ENCODE peak calls at places on chromosome 14, in six cellular contexts. Q is PC-3, H is body of pancreas, V is H1, X is mesothelial cell of epicardium, P is testis. Y is an unnamed sample.
A peak's percentile ranks its signal among the peaks of the same experiment; 100 is the strongest.

GRCh38 chr14:95361373-95362179 is 41.9 kb upstream of the CLMN start:
- DNase-seq in Q (peak; percentile 58), H (peak; percentile 67), V (peak; percentile 72), X (no peak), P (peak; percentile 73), Y (peak; percentile 29)

GRCh38 chr14:65069874-65070709 is 32.2 kb downstream of the MAX start:
- DNase-seq in Q (peak; percentile 64), H (peak; percentile 87), V (no peak), X (no peak), P (no peak), Y (peak; percentile 83)

GRCh38 chr14:57362356-57362755 is 28.0 kb upstream of the NAA30 start:
- DNase-seq in Q (peak; percentile 45), H (no peak), V (no peak), X (no peak), P (no peak), Y (no peak)

GRCh38 chr14:96263347-96264199 is 7.6 kb downstream of the BDKRB1 start:
- DNase-seq in Q (no peak), H (no peak), V (no peak), X (no peak), P (no peak), Y (no peak)

GRCh38 chr14:85090681-85091080 is 439.3 kb upstream of the FLRT2 start:
- DNase-seq in Q (no peak), H (no peak), V (no peak), X (no peak), P (no peak), Y (no peak)

GRCh38 chr14:55441286-55441685 is 870 bp upstream of the TBPL2 start:
- DNase-seq in Q (peak; percentile 61), H (no peak), V (no peak), X (no peak), P (no peak), Y (no peak)

GRCh38 chr14:98173291-98173690 is 1098.7 kb downstream of the BCL11B start:
- DNase-seq in Q (no peak), H (no peak), V (no peak), X (no peak), P (no peak), Y (no peak)

GRCh38 chr14:73283592-73284379 is 46.5 kb downstream of the PAPLN start:
- DNase-seq in Q (peak; percentile 75), H (no peak), V (peak; percentile 44), X (no peak), P (no peak), Y (no peak)

GRCh38 chr14:32594766-32595165 is 265.7 kb downstream of the AKAP6 start:
- DNase-seq in Q (peak; percentile 40), H (no peak), V (no peak), X (no peak), P (no peak), Y (no peak)

GRCh38 chr14:24317141-24317927 is 6.0 kb downstream of the LTB4R start:
- DNase-seq in Q (peak; percentile 70), H (no peak), V (no peak), X (no peak), P (no peak), Y (no peak)

GRCh38 chr14:77812028-77812427 is 12.1 kb downstream of the ADCK1 start:
- DNase-seq in Q (no peak), H (no peak), V (no peak), X (no peak), P (no peak), Y (no peak)

GRCh38 chr14:33791971-33792370 is 158.9 kb downstream of the EGLN3 start:
- DNase-seq in Q (no peak), H (no peak), V (no peak), X (no peak), P (no peak), Y (no peak)

GRCh38 chr14:24395609-24396580 is 2.9 kb upstream of the NYNRIN start:
- DNase-seq in Q (no peak), H (no peak), V (no peak), X (no peak), P (no peak), Y (no peak)

GRCh38 chr14:76294876-76295275 is 81.1 kb upstream of the ESRRB start:
- DNase-seq in Q (no peak), H (no peak), V (no peak), X (no peak), P (no peak), Y (no peak)

GRCh38 chr14:28102814-28103213 is 663.8 kb upstream of the FOXG1 start:
- DNase-seq in Q (peak; percentile 69), H (no peak), V (no peak), X (no peak), P (no peak), Y (no peak)

GRCh38 chr14:74682169-74682952 is 30.5 kb downstream of the AREL1 start:
- DNase-seq in Q (no peak), H (no peak), V (no peak), X (no peak), P (no peak), Y (no peak)
- TF ChIP-seq CTCF in Q (no peak), H (no peak), V (no peak), X (no peak), P (no peak), Y (no peak)

GRCh38 chr14:74573421-74574091 is 38.5 kb downstream of the LTBP2 start:
- DNase-seq in Q (peak; percentile 45), H (no peak), V (no peak), X (no peak), P (no peak), Y (peak; percentile 60)
- TF ChIP-seq CTCF in Q (peak; percentile 43), H (no peak), V (peak; percentile 65), X (no peak), P (no peak), Y (peak; percentile 34)

DNA sequence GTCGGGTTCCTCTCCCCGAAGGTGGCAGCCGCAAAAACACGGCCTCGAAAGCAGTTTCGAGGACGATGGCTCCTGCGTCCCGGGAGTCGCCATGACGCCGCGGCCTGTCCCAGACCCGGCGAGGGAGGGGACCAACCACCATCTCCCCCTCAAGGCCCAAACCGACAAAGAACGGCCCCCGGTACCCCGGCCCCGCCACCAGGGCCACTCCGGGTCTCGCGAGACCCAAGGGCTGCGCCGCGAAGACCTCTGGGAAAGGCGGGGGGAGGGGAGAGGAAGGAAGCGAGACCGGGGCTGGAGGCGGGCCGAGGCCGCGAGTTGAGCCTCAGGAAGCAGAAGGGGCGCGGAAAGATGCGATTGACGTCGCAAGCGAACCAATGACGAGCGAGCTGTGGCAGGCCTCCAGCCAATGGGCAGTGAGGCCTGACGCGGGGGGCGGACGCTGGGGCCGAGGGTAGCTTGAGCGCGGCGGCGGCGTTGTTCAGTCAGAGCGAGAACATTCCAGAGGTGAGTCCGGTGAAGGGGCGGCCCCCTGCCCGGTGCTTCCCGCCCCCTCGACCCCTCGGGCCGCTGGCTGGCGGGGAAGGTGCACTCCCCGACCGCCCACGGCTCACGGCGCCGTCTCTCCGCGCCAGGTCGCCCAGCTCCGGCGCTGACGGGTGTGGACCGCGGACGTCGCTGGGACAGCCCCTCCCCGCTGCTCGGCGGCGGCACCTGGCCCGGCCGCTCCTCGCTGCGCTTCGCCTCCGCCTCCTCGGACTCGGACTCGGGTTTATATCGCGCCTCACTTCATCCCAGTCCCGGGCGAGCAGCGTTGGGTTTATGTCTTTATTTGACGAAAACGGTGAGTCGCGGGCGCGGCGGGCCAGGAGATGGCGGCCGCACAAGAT is at the start of gene EIF5:
- DNase-seq in Q (peak; percentile 98), H (peak; percentile 100), V (peak; percentile 95), X (peak; percentile 99), P (peak; percentile 99), Y (peak; percentile 99)
- TF ChIP-seq CTCF in Q (no peak), H (no peak), V (no peak), X (no peak), P (peak; percentile 79), Y (no peak)

GRCh38 chr14:58390830-58391229 is 4.9 kb upstream of the TOMM20L start:
- DNase-seq in Q (no peak), H (no peak), V (no peak), X (no peak), P (no peak), Y (no peak)

GRCh38 chr14:58395565-58395814 is 240 bp upstream of the TOMM20L start:
- DNase-seq in Q (no peak), H (no peak), V (peak; percentile 19), X (no peak), P (no peak), Y (no peak)

GRCh38 chr14:58398895-58399294 is 3.2 kb downstream of the TOMM20L start:
- DNase-seq in Q (no peak), H (no peak), V (no peak), X (no peak), P (no peak), Y (no peak)

GRCh38 chr14:58398495-58398894 is 2.8 kb downstream of the TOMM20L start:
- DNase-seq in Q (no peak), H (no peak), V (no peak), X (no peak), P (no peak), Y (no peak)

GRCh38 chr14:58395815-58396626 is at the start of gene TOMM20L:
- DNase-seq in Q (peak; percentile 94), H (peak; percentile 77), V (peak; percentile 53), X (peak; percentile 46), P (peak; percentile 74), Y (peak; percentile 80)
- TF ChIP-seq CTCF in Q (peak; percentile 99), H (peak; percentile 94), V (peak; percentile 91), X (peak; percentile 81), P (peak; percentile 94), Y (peak; percentile 85)

GRCh38 chr14:88437659-88438058 is 52.2 kb downstream of the SPATA7 start:
- DNase-seq in Q (peak; percentile 25), H (no peak), V (no peak), X (no peak), P (no peak), Y (no peak)
- TF ChIP-seq CTCF in Q (peak; percentile 74), H (no peak), V (no peak), X (no peak), P (no peak), Y (no peak)

Y was measured in Calu3.